ENCODE peak calls at places on chromosomes 2 and 18, in nine cellular contexts. One of them, this sample, is unnamed.

GRCh38 chr18:22705328-22705727 is 227.8 kb upstream of the RBBP8 start:
- DNase-seq in astrocyte of the spinal cord: peak
- DNase-seq in pancreas: no peak
- DNase-seq in HFFc6: peak
- DNase-seq in fibroblast of lung: peak
- DNase-seq in GM20000: no peak
- DNase-seq in cardiac muscle cell: peak
- DNase-seq in fibroblast of pulmonary artery: peak
- DNase-seq in GM06990: no peak
- DNase-seq in this sample: no peak

GRCh38 chr2:43075906-43076585 is 150.4 kb downstream of the ZFP36L2 start:
- DNase-seq in cardiac muscle cell: peak
- DNase-seq in astrocyte of the spinal cord: peak
- DNase-seq in GM20000: no peak
- DNase-seq in GM06990: no peak
- DNase-seq in fibroblast of pulmonary artery: peak
- DNase-seq in HFFc6: peak
- DNase-seq in fibroblast of lung: peak
- DNase-seq in pancreas: no peak
- DNase-seq in this sample: no peak

GRCh38 chr2:156331572-156332451 is 709 bp downstream of the NR4A2 start:
- DNase-seq in GM20000: peak
- DNase-seq in astrocyte of the spinal cord: peak
- DNase-seq in cardiac muscle cell: peak
- DNase-seq in HFFc6: peak
- DNase-seq in fibroblast of lung: peak
- DNase-seq in GM06990: no peak
- DNase-seq in fibroblast of pulmonary artery: peak
- DNase-seq in pancreas: peak
- DNase-seq in this sample: peak

GRCh38 chr2:129609224-129609623 is 370.2 kb upstream of the RAB6C start:
- DNase-seq in fibroblast of pulmonary artery: no peak
- DNase-seq in fibroblast of lung: no peak
- DNase-seq in GM20000: no peak
- DNase-seq in cardiac muscle cell: no peak
- DNase-seq in astrocyte of the spinal cord: no peak
- DNase-seq in GM06990: no peak
- DNase-seq in pancreas: no peak
- DNase-seq in HFFc6: no peak
- DNase-seq in this sample: no peak

GRCh38 chr2:26203906-26204305 is 31.0 kb downstream of the GAREM2 start:
- DNase-seq in cardiac muscle cell: no peak
- DNase-seq in astrocyte of the spinal cord: no peak
- DNase-seq in pancreas: no peak
- DNase-seq in fibroblast of pulmonary artery: no peak
- DNase-seq in GM06990: no peak
- DNase-seq in GM20000: no peak
- DNase-seq in fibroblast of lung: no peak
- DNase-seq in HFFc6: no peak
- DNase-seq in this sample: no peak

GRCh38 chr2:121004950-121005349 is 269.3 kb downstream of the GLI2 start:
- DNase-seq in HFFc6: no peak
- DNase-seq in fibroblast of lung: no peak
- DNase-seq in pancreas: no peak
- DNase-seq in cardiac muscle cell: no peak
- DNase-seq in GM06990: no peak
- DNase-seq in astrocyte of the spinal cord: no peak
- DNase-seq in fibroblast of pulmonary artery: no peak
- DNase-seq in GM20000: no peak
- DNase-seq in this sample: no peak

GRCh38 chr2:201191132-201191875 is 8.4 kb downstream of the CASP10 start:
- DNase-seq in fibroblast of pulmonary artery: peak
- DNase-seq in HFFc6: no peak
- DNase-seq in GM06990: no peak
- DNase-seq in pancreas: no peak
- DNase-seq in GM20000: peak
- DNase-seq in fibroblast of lung: no peak
- DNase-seq in astrocyte of the spinal cord: no peak
- DNase-seq in cardiac muscle cell: peak
- DNase-seq in this sample: peak

GRCh38 chr18:27921392-27921791 is 255.5 kb downstream of the CDH2 start:
- DNase-seq in astrocyte of the spinal cord: peak
- DNase-seq in fibroblast of lung: peak
- DNase-seq in pancreas: no peak
- DNase-seq in HFFc6: no peak
- DNase-seq in GM06990: no peak
- DNase-seq in cardiac muscle cell: no peak
- DNase-seq in fibroblast of pulmonary artery: no peak
- DNase-seq in GM20000: no peak
- DNase-seq in this sample: no peak

DNA sequence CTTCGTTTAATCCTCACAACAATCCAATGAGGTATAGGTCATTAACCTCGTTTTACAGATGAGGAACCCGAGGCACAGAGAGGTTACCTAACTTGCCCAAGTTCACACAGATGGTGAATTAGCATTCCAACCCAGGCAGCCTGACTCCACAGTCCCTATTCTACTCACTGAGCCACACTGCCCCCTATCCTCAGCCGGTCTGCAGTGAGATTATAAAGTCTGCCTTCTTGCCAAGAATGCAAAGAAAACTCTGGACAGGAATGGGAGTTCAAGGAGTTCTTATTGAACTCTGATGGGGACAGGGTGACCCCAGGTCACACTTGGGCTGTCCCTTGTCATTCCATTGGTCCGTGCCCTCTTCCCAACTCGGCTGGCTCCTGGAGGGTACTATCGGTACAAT is 118.1 kb upstream of the MSH6 start:
- DNase-seq in cardiac muscle cell: peak
- DNase-seq in astrocyte of the spinal cord: no peak
- DNase-seq in fibroblast of pulmonary artery: no peak
- DNase-seq in fibroblast of lung: no peak
- DNase-seq in pancreas: no peak
- DNase-seq in GM20000: no peak
- DNase-seq in GM06990: no peak
- DNase-seq in HFFc6: no peak
- DNase-seq in this sample: no peak
- TF ChIP-seq CTCF in cardiac muscle cell: peak
- TF ChIP-seq CTCF in astrocyte of the spinal cord: peak
- TF ChIP-seq CTCF in fibroblast of pulmonary artery: no peak
- TF ChIP-seq CTCF in fibroblast of lung: no peak
- TF ChIP-seq CTCF in pancreas: no peak
- TF ChIP-seq CTCF in GM20000: peak
- TF ChIP-seq CTCF in GM06990: peak
- TF ChIP-seq CTCF in HFFc6: peak
- TF ChIP-seq CTCF in this sample: no peak

GRCh38 chr2:237058423-237058822 is 27.3 kb upstream of the COPS8 start:
- DNase-seq in GM20000: no peak
- DNase-seq in fibroblast of lung: no peak
- DNase-seq in fibroblast of pulmonary artery: no peak
- DNase-seq in cardiac muscle cell: no peak
- DNase-seq in pancreas: no peak
- DNase-seq in astrocyte of the spinal cord: no peak
- DNase-seq in HFFc6: no peak
- DNase-seq in GM06990: no peak
- DNase-seq in this sample: no peak

GRCh38 chr2:237059155-237059875 is 26.4 kb upstream of the COPS8 start:
- DNase-seq in astrocyte of the spinal cord: no peak
- DNase-seq in GM20000: peak
- DNase-seq in cardiac muscle cell: no peak
- DNase-seq in HFFc6: no peak
- DNase-seq in fibroblast of pulmonary artery: no peak
- DNase-seq in fibroblast of lung: no peak
- DNase-seq in GM06990: peak
- DNase-seq in pancreas: no peak
- DNase-seq in this sample: no peak

GRCh38 chr2:237061356-237061755 is 24.3 kb upstream of the COPS8 start:
- DNase-seq in HFFc6: no peak
- DNase-seq in GM06990: no peak
- DNase-seq in GM20000: no peak
- DNase-seq in fibroblast of pulmonary artery: no peak
- DNase-seq in pancreas: no peak
- DNase-seq in astrocyte of the spinal cord: no peak
- DNase-seq in cardiac muscle cell: no peak
- DNase-seq in fibroblast of lung: no peak
- DNase-seq in this sample: no peak

GRCh38 chr2:237062585-237062984 is 23.1 kb upstream of the COPS8 start:
- DNase-seq in fibroblast of lung: peak
- DNase-seq in fibroblast of pulmonary artery: no peak
- DNase-seq in GM06990: no peak
- DNase-seq in astrocyte of the spinal cord: no peak
- DNase-seq in pancreas: no peak
- DNase-seq in cardiac muscle cell: no peak
- DNase-seq in GM20000: no peak
- DNase-seq in HFFc6: no peak
- DNase-seq in this sample: no peak

DNA sequence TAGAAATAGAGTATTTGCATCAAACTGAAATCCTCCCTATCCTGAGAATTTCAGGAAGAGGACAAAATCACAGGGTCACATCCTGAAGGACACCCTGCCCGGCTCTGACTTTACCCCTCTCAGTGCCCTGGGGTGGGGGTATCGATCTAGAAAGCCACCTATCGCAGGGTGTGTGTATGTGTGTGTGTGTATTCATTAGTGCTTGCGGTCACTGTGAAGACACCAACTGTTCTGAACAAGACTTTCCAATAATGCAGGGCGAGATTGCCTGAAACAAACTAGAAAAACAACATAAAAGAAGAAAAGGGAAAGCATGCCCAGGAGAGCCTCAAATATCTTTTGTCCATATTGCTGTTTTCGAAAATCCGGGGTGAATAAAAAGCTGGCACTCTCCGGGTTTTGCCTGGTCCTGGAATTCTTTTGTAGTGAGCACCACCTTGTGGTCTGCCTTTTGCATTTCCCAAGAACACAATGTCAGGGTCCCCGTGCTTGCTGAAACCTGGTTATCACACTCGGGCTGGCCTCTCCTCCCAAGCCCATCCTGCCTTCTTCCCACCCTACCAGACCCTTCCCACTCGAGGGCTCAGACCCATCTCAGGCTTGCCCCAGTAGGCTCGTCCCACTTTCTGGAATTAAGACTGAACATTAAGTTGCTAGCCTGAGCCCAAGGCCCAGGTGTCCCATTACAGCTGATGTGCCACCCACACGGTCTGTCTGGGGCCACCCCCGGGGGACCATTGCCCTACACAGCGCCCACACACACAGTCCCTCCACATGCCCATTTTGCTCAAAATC is 25.0 kb upstream of the COPS8 start:
- DNase-seq in astrocyte of the spinal cord: peak
- DNase-seq in pancreas: peak
- DNase-seq in GM06990: peak
- DNase-seq in fibroblast of lung: peak
- DNase-seq in fibroblast of pulmonary artery: peak
- DNase-seq in cardiac muscle cell: peak
- DNase-seq in HFFc6: peak
- DNase-seq in GM20000: peak
- DNase-seq in this sample: peak
- TF ChIP-seq CTCF in astrocyte of the spinal cord: peak
- TF ChIP-seq CTCF in pancreas: peak
- TF ChIP-seq CTCF in GM06990: peak
- TF ChIP-seq CTCF in fibroblast of lung: peak
- TF ChIP-seq CTCF in fibroblast of pulmonary artery: peak
- TF ChIP-seq CTCF in cardiac muscle cell: peak
- TF ChIP-seq CTCF in HFFc6: peak
- TF ChIP-seq CTCF in GM20000: peak
- TF ChIP-seq CTCF in this sample: peak

GRCh38 chr2:109711230-109712125 is 82.6 kb upstream of the RGPD5 start:
- DNase-seq in GM06990: no peak
- DNase-seq in cardiac muscle cell: peak
- DNase-seq in GM20000: no peak
- DNase-seq in fibroblast of lung: no peak
- DNase-seq in pancreas: no peak
- DNase-seq in astrocyte of the spinal cord: no peak
- DNase-seq in HFFc6: no peak
- DNase-seq in fibroblast of pulmonary artery: peak
- DNase-seq in this sample: no peak

GRCh38 chr2:109712126-109712455 is 82.0 kb upstream of the RGPD5 start:
- DNase-seq in GM06990: no peak
- DNase-seq in fibroblast of pulmonary artery: no peak
- DNase-seq in GM20000: no peak
- DNase-seq in astrocyte of the spinal cord: no peak
- DNase-seq in fibroblast of lung: no peak
- DNase-seq in cardiac muscle cell: no peak
- DNase-seq in HFFc6: no peak
- DNase-seq in pancreas: no peak
- DNase-seq in this sample: no peak

GRCh38 chr2:109718139-109718538 is 76.0 kb upstream of the RGPD5 start:
- DNase-seq in astrocyte of the spinal cord: no peak
- DNase-seq in cardiac muscle cell: no peak
- DNase-seq in GM06990: no peak
- DNase-seq in fibroblast of pulmonary artery: no peak
- DNase-seq in HFFc6: no peak
- DNase-seq in fibroblast of lung: no peak
- DNase-seq in GM20000: no peak
- DNase-seq in pancreas: no peak
- DNase-seq in this sample: no peak

GRCh38 chr2:109712746-109713145 is 81.4 kb upstream of the RGPD5 start:
- DNase-seq in pancreas: no peak
- DNase-seq in HFFc6: no peak
- DNase-seq in GM20000: no peak
- DNase-seq in astrocyte of the spinal cord: no peak
- DNase-seq in cardiac muscle cell: no peak
- DNase-seq in GM06990: no peak
- DNase-seq in fibroblast of pulmonary artery: no peak
- DNase-seq in fibroblast of lung: no peak
- DNase-seq in this sample: no peak

DNA sequence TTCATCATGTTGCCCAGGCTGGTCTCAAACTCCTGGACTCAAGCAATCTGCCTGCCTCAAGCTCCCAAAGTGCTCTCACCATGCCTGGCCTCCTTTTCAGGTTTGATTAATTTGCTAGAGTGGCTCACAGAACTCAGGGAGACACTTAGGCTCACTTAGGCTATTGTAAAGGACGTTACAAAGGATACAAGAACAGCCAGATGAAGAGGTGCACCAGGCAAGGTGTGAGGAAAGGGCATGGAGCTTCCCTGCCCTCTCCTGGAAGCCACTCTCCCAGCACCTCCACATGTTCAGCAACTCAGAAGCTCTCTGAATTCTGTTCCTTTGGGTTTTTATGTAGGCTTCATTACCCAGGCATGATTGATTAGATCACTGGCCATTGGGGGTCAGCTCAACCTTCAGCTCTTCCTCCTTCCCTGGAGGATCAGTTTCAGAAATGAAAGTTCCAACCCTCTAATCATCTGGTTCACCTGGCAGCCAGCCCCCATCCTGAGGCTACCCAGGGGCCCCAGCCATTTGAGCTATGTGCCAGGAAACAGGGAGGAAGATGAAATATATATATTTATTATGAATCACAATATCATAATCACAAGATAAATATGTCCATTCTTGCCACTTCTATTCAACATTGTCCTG is 78.7 kb upstream of the RGPD5 start:
- DNase-seq in GM20000: no peak
- DNase-seq in HFFc6: no peak
- DNase-seq in cardiac muscle cell: peak
- DNase-seq in pancreas: peak
- DNase-seq in fibroblast of lung: peak
- DNase-seq in GM06990: no peak
- DNase-seq in fibroblast of pulmonary artery: peak
- DNase-seq in astrocyte of the spinal cord: no peak
- DNase-seq in this sample: no peak
- TF ChIP-seq CTCF in GM20000: no peak
- TF ChIP-seq CTCF in HFFc6: peak
- TF ChIP-seq CTCF in cardiac muscle cell: peak
- TF ChIP-seq CTCF in pancreas: no peak
- TF ChIP-seq CTCF in fibroblast of lung: no peak
- TF ChIP-seq CTCF in GM06990: no peak
- TF ChIP-seq CTCF in fibroblast of pulmonary artery: peak
- TF ChIP-seq CTCF in astrocyte of the spinal cord: peak
- TF ChIP-seq CTCF in this sample: no peak

GRCh38 chr2:160278889-160279196 is 78.8 kb upstream of the ITGB6 start:
- DNase-seq in astrocyte of the spinal cord: peak
- DNase-seq in fibroblast of pulmonary artery: peak
- DNase-seq in pancreas: no peak
- DNase-seq in GM06990: no peak
- DNase-seq in HFFc6: peak
- DNase-seq in fibroblast of lung: peak
- DNase-seq in GM20000: no peak
- DNase-seq in cardiac muscle cell: peak
- DNase-seq in this sample: peak
- TF ChIP-seq CTCF in astrocyte of the spinal cord: peak
- TF ChIP-seq CTCF in fibroblast of pulmonary artery: peak
- TF ChIP-seq CTCF in pancreas: no peak
- TF ChIP-seq CTCF in GM06990: no peak
- TF ChIP-seq CTCF in HFFc6: peak
- TF ChIP-seq CTCF in fibroblast of lung: peak
- TF ChIP-seq CTCF in GM20000: no peak
- TF ChIP-seq CTCF in cardiac muscle cell: peak
- TF ChIP-seq CTCF in this sample: peak